ENCODE peak calls at places on chromosomes 7 and 10, in four cellular contexts. B is HepG2, E is right lobe of liver, C is ovary. K is an unnamed sample.

GRCh38 chr10:44977287-44978212 is 1.1 kb downstream of the DEPP1 start:
- DNase-seq in B (no peak), E (no peak), C (peak; percentile 66), K (no peak)

GRCh38 chr10:77458986-77459590 is 178.5 kb downstream of the KCNMA1 start:
- DNase-seq in B (no peak), E (no peak), C (no peak), K (no peak)

GRCh38 chr7:97269741-97270140 is 152.2 kb downstream of the SDHAF3 start:
- DNase-seq in B (no peak), E (no peak), C (no peak), K (no peak)

GRCh38 chr10:43962346-43963191 is 313.9 kb upstream of the ZNF32 start:
- DNase-seq in B (no peak), E (no peak), C (peak; percentile 73), K (no peak)

GRCh38 chr7:150405584-150406310 is 26.6 kb downstream of the ZNF775 start:
- DNase-seq in B (no peak), E (peak; percentile 46), C (no peak), K (no peak)

GRCh38 chr7:158377800-158378623 is 209.6 kb downstream of the PTPRN2 start:
- DNase-seq in B (peak; percentile 18), E (no peak), C (no peak), K (no peak)

GRCh38 chr10:93267521-93267920 is 193.8 kb downstream of the CYP26A1 start:
- DNase-seq in B (no peak), E (no peak), C (no peak), K (no peak)

GRCh38 chr7:40720401-40720800 is 585.6 kb downstream of the SUGCT start:
- DNase-seq in B (no peak), E (no peak), C (no peak), K (no peak)

GRCh38 chr10:69093933-69094332 is 6.0 kb downstream of the SRGN start:
- DNase-seq in B (peak; percentile 9), E (no peak), C (no peak), K (no peak)

GRCh38 chr10:21020545-21020944 is 123.4 kb upstream of the NEBL start:
- DNase-seq in B (peak; percentile 27), E (peak; percentile 59), C (no peak), K (no peak)

GRCh38 chr7:151727579-151728285 is 149.2 kb downstream of the PRKAG2 start:
- DNase-seq in B (no peak), E (peak; percentile 45), C (peak; percentile 81), K (no peak)

GRCh38 chr7:132292803-132293202 is 283.5 kb downstream of the PLXNA4 start:
- DNase-seq in B (peak; percentile 50), E (no peak), C (no peak), K (no peak)

GRCh38 chr7:28008171-28008570 is 172.4 kb downstream of the JAZF1 start:
- DNase-seq in B (no peak), E (no peak), C (no peak), K (no peak)

GRCh38 chr7:114087674-114088539 is 169.1 kb upstream of the PPP1R3A start:
- DNase-seq in B (no peak), E (peak; percentile 46), C (peak; percentile 41), K (no peak)

GRCh38 chr7:150993511-150993910 is 2.7 kb downstream of the NOS3 start:
- DNase-seq in B (no peak), E (peak; percentile 64), C (no peak), K (no peak)

GRCh38 chr7:30927559-30927958 is 15.9 kb downstream of the AQP1 start:
- DNase-seq in B (no peak), E (no peak), C (peak; percentile 9), K (no peak)

GRCh38 chr7:11831727-11832495 is at the start of gene THSD7A:
- DNase-seq in B (peak; percentile 7), E (peak; percentile 64), C (peak; percentile 41), K (peak; percentile 52)

GRCh38 chr10:78442836-78443550 is 409.3 kb downstream of the RPS24 start:
- DNase-seq in B (no peak), E (no peak), C (no peak), K (no peak)

GRCh38 chr7:6385909-6386560 is 61.7 kb downstream of the DAGLB start:
- DNase-seq in B (no peak), E (no peak), C (no peak), K (no peak)
- H3K4me1 ChIP-seq in B (peaks cover 55% of the 10 kb centered on the region), E (peaks cover 49% of the 10 kb centered on the region), C (peaks cover 18% of the 10 kb centered on the region), K (peaks cover 50% of the 10 kb centered on the region)

DNA sequence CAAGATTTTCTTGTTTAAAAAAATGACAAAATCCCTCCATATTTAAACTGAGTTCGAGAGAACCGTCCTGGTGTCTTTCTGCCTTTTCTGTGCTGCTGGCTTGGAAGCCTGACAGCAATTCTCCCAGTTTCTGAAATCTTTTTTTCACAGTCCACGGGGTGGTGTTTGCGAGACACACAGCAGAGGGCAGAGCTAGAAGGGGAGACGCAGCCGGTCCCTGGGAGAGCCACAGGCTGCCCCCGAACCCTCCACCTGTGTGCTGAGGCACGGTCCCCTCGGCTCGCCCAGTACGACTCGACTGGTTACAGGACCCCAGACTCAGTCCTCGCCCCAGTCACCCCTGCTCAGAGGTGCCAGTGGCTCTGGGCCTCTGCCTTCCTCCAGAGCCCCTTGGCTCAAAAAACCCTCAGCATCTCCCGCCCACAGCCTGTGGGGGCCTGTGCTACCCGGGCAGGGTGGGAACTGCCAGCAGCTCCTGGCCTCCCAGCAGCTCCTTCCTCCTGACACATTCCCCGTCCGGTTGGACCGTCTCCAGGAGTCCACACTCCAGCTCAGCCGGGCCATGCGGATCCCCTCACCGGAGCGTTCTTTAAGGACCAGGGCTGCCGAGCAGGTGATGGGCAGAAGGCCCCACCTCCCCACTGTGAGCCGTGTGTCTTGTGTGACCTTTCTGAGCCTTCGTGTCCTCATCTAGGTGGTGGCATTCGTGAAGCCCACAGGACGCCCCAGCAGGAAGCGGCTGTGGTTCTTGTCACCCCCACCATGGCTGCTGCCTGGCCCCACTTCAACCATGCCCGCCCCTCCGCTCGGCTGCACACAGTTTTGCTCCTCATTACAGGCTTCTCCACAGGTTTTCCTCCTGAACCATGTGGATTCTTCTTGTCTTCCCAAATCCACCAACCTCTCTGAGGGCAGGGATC is 52.3 kb upstream of the EN2 start:
- DNase-seq in B (no peak), E (no peak), C (no peak), K (no peak)
- TF ChIP-seq CTCF in B (peak; percentile 38), E (peak; percentile 16), C (no peak), K (no peak)

GRCh38 chr10:127525686-127526085 is 23.4 kb upstream of the NPS start:
- DNase-seq in B (no peak), E (no peak), C (no peak), K (no peak)
- H3K4me1 ChIP-seq in B (no peaks in the 10 kb centered on the region), E (no peaks in the 10 kb centered on the region), C (peaks cover 1% of the 10 kb centered on the region), K (no peaks in the 10 kb centered on the region)

GRCh38 chr7:73971315-73971700 is 56.7 kb upstream of the ELN start:
- DNase-seq in B (no peak), E (no peak), C (no peak), K (no peak)
- TF ChIP-seq CTCF in B (no peak), E (no peak), C (no peak), K (no peak)

DNA sequence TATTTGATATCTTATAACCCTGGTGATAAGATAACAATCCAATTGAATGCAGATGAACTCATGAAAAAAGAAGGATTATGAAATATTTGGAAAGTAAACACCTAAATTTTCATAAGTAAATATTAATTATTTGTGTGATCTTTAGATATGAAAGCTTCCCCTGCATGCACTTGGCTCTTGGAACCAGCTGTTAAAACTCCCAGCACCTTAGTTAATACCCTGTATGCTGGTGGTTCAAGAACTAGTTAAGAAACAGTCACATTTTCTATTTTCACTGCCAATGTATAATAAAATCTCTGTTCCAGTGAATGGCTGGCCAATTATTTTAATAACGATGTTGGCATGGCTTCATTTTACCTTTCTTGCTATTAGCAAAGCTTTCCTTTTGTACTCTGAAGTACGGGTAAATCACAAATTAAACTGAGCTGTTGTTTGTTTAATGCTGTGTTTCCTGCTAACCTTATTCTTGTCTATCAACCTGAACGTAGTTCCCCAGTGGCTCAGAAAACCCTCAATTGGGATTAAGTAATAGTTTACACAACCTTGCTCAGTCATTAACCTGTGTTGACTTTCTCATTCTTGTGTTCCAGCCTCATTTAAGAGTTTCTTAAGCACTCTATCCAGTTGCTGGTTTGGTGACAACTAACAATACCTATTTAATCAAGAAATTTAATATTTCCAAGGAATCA is 38.9 kb downstream of the MET start:
- DNase-seq in B (peak; percentile 56), E (no peak), C (no peak), K (no peak)
- H3K4me1 ChIP-seq in B (peaks cover 32% of the 10 kb centered on the region), E (peaks cover 32% of the 10 kb centered on the region), C (no peaks in the 10 kb centered on the region), K (peaks cover 3% of the 10 kb centered on the region)

GRCh38 chr10:10973310-10973709 is 44.4 kb upstream of the CELF2 start:
- DNase-seq in B (no peak), E (no peak), C (no peak), K (no peak)
- TF ChIP-seq CTCF in B (no peak), E (no peak), C (no peak), K (no peak)

GRCh38 chr7:101996131-101996691 is 178.8 kb downstream of the CUX1 start:
- DNase-seq in B (no peak), E (no peak), C (no peak), K (no peak)
- H3K4me1 ChIP-seq in B (peaks cover 13% of the 10 kb centered on the region), E (no peaks in the 10 kb centered on the region), C (no peaks in the 10 kb centered on the region), K (no peaks in the 10 kb centered on the region)

GRCh38 chr10:17247210-17247609 is 19.2 kb downstream of the VIM start:
- DNase-seq in B (no peak), E (no peak), C (no peak), K (no peak)

GRCh38 chr10:17250736-17251135 is 22.7 kb downstream of the VIM start:
- DNase-seq in B (no peak), E (no peak), C (no peak), K (no peak)

GRCh38 chr10:17244712-17245365 is 16.8 kb downstream of the VIM start:
- DNase-seq in B (no peak), E (no peak), C (no peak), K (no peak)

GRCh38 chr10:17248964-17249363 is 20.9 kb downstream of the VIM start:
- DNase-seq in B (no peak), E (no peak), C (no peak), K (no peak)

DNA sequence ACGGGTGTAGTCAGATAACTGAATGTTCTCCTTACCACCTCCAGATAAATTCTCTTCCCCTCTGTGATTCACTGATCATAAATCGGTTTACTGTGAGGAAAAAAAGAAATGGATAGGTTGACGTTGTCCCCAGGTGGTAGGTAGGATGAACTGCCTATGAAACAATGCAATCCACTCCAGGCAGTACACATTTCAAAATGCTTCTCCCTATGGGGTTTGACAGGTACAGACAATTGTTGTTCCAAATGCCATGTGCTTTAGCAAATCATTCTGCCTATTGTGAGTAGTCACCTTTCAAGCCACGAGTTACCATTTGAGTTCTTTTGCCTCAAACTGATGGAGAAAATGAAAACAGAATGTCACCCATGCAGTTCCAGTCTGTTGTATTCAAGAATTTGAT is 21.8 kb downstream of the VIM start:
- DNase-seq in B (no peak), E (no peak), C (no peak), K (no peak)
- TF ChIP-seq CTCF in B (no peak), E (no peak), C (no peak), K (no peak)

K was measured in mucosa of descending colon.